ENCODE peak calls at places on chromosomes 1 and 21, in four cellular contexts. One of them, this sample, is unnamed.

GRCh38 chr1:85465099-85465790 is at the start of gene DDAH1:
- DNase-seq in GM12878: no peak
- DNase-seq in HCT116: peak; percentile 23
- DNase-seq in K562: no peak
- DNase-seq in this sample: peak; percentile 29

GRCh38 chr1:169468982-169469381 is 16.8 kb downstream of the SLC19A2 start:
- DNase-seq in GM12878: no peak
- DNase-seq in HCT116: no peak
- DNase-seq in K562: no peak
- DNase-seq in this sample: no peak

GRCh38 chr21:41678944-41679343 is 87.9 kb downstream of the RIPK4 start:
- DNase-seq in GM12878: no peak
- DNase-seq in HCT116: peak; percentile 96
- DNase-seq in K562: peak; percentile 95
- DNase-seq in this sample: peak; percentile 98

GRCh38 chr1:175591083-175591743 is 152.2 kb downstream of the TNR start:
- DNase-seq in GM12878: no peak
- DNase-seq in HCT116: no peak
- DNase-seq in K562: no peak
- DNase-seq in this sample: no peak

GRCh38 chr1:50983403-50983802 is 13.4 kb downstream of the CDKN2C start:
- DNase-seq in GM12878: no peak
- DNase-seq in HCT116: no peak
- DNase-seq in K562: no peak
- DNase-seq in this sample: no peak

GRCh38 chr1:247331172-247331525 is 518 bp downstream of the ZNF496 start:
- DNase-seq in GM12878: no peak
- DNase-seq in HCT116: peak; percentile 34
- DNase-seq in K562: peak; percentile 92
- DNase-seq in this sample: peak; percentile 48

GRCh38 chr1:207389728-207390464 is 64.2 kb upstream of the CR2 start:
- DNase-seq in GM12878: no peak
- DNase-seq in HCT116: peak; percentile 75
- DNase-seq in K562: no peak
- DNase-seq in this sample: no peak

GRCh38 chr1:160221089-160221488 is 15.9 kb downstream of the PEA15 start:
- DNase-seq in GM12878: no peak
- DNase-seq in HCT116: no peak
- DNase-seq in K562: no peak
- DNase-seq in this sample: no peak

GRCh38 chr1:1331068-1331965 is at the start of gene TAS1R3:
- DNase-seq in GM12878: no peak
- DNase-seq in HCT116: no peak
- DNase-seq in K562: no peak
- DNase-seq in this sample: no peak

GRCh38 chr1:157189096-157189495 is 50.9 kb upstream of the ETV3 start:
- DNase-seq in GM12878: no peak
- DNase-seq in HCT116: no peak
- DNase-seq in K562: no peak
- DNase-seq in this sample: no peak

GRCh38 chr1:150410582-150411101 is 46.7 kb downstream of the RPRD2 start:
- DNase-seq in GM12878: no peak
- DNase-seq in HCT116: no peak
- DNase-seq in K562: no peak
- DNase-seq in this sample: peak; percentile 99

GRCh38 chr1:12383786-12384185 is 154.0 kb downstream of the VPS13D start:
- DNase-seq in GM12878: no peak
- DNase-seq in HCT116: no peak
- DNase-seq in K562: no peak
- DNase-seq in this sample: no peak

GRCh38 chr1:109341944-109342925 is 35.4 kb upstream of the MYBPHL start:
- DNase-seq in GM12878: no peak
- DNase-seq in HCT116: no peak
- DNase-seq in K562: no peak
- DNase-seq in this sample: no peak

GRCh38 chr1:235910357-235911299 is 43.9 kb upstream of the LYST start:
- DNase-seq in GM12878: no peak
- DNase-seq in HCT116: peak; percentile 93
- DNase-seq in K562: no peak
- DNase-seq in this sample: peak; percentile 28

GRCh38 chr1:99672022-99672421 is 26.1 kb downstream of the PALMD start:
- DNase-seq in GM12878: no peak
- DNase-seq in HCT116: no peak
- DNase-seq in K562: no peak
- DNase-seq in this sample: no peak

GRCh38 chr21:35051287-35051818 is 2.3 kb upstream of the RUNX1 start:
- DNase-seq in GM12878: no peak
- DNase-seq in HCT116: peak; percentile 80
- DNase-seq in K562: peak; percentile 82
- DNase-seq in this sample: peak; percentile 82

GRCh38 chr1:179707406-179707805 is 35.7 kb upstream of the FAM163A start:
- DNase-seq in GM12878: no peak
- DNase-seq in HCT116: no peak
- DNase-seq in K562: no peak
- DNase-seq in this sample: no peak

GRCh38 chr1:20476260-20477038 is 9.6 kb downstream of the CAMK2N1 start:
- DNase-seq in GM12878: no peak
- DNase-seq in HCT116: no peak
- DNase-seq in K562: peak; percentile 69
- DNase-seq in this sample: peak; percentile 93

GRCh38 chr1:78292361-78292760 is 198.4 kb upstream of the PTGFR start:
- DNase-seq in GM12878: no peak
- DNase-seq in HCT116: no peak
- DNase-seq in K562: no peak
- DNase-seq in this sample: no peak

GRCh38 chr1:3461934-3462275 is 7.4 kb downstream of the ARHGEF16 start:
- DNase-seq in GM12878: no peak
- DNase-seq in HCT116: no peak
- DNase-seq in K562: no peak
- DNase-seq in this sample: no peak

GRCh38 chr1:37047487-37047886 is 13.2 kb upstream of the GRIK3 start:
- DNase-seq in GM12878: no peak
- DNase-seq in HCT116: no peak
- DNase-seq in K562: no peak
- DNase-seq in this sample: no peak

GRCh38 chr1:201072922-201073321 is 39.3 kb downstream of the CACNA1S start:
- DNase-seq in GM12878: no peak
- DNase-seq in HCT116: no peak
- DNase-seq in K562: no peak
- DNase-seq in this sample: no peak

GRCh38 chr1:24933468-24933867 is 3.4 kb upstream of the RUNX3 start:
- DNase-seq in GM12878: no peak
- DNase-seq in HCT116: no peak
- DNase-seq in K562: no peak
- DNase-seq in this sample: no peak

GRCh38 chr1:240136402-240136801 is 44.7 kb downstream of the FMN2 start:
- DNase-seq in GM12878: no peak
- DNase-seq in HCT116: no peak
- DNase-seq in K562: no peak
- DNase-seq in this sample: no peak

GRCh38 chr1:2561898-2562895 is 6.0 kb downstream of the TNFRSF14 start:
- DNase-seq in GM12878: no peak
- DNase-seq in HCT116: no peak
- DNase-seq in K562: peak; percentile 65
- DNase-seq in this sample: no peak

GRCh38 chr1:24384251-24385090 is 29.1 kb downstream of the STPG1 start:
- DNase-seq in GM12878: no peak
- DNase-seq in HCT116: no peak
- DNase-seq in K562: no peak
- DNase-seq in this sample: no peak

GRCh38 chr1:73593379-73593778 is 604.6 kb downstream of the LRRIQ3 start:
- DNase-seq in GM12878: no peak
- DNase-seq in HCT116: no peak
- DNase-seq in K562: no peak
- DNase-seq in this sample: no peak

GRCh38 chr1:31786366-31787060 is 22.4 kb upstream of the ADGRB2 start:
- DNase-seq in GM12878: no peak
- DNase-seq in HCT116: no peak
- DNase-seq in K562: no peak
- DNase-seq in this sample: no peak

GRCh38 chr1:114181356-114181755 is 27.7 kb upstream of the SYT6 start:
- DNase-seq in GM12878: no peak
- DNase-seq in HCT116: no peak
- DNase-seq in K562: no peak
- DNase-seq in this sample: no peak

GRCh38 chr1:117527566-117528102 is 78.2 kb upstream of the TENT5C start:
- DNase-seq in GM12878: no peak
- DNase-seq in HCT116: no peak
- DNase-seq in K562: no peak
- DNase-seq in this sample: no peak

GRCh38 chr1:213796525-213796924 is 191.2 kb upstream of the PROX1 start:
- DNase-seq in GM12878: no peak
- DNase-seq in HCT116: no peak
- DNase-seq in K562: no peak
- DNase-seq in this sample: no peak

GRCh38 chr1:36351222-36351977 is 28.0 kb upstream of the EVA1B start:
- DNase-seq in GM12878: no peak
- DNase-seq in HCT116: peak; percentile 32
- DNase-seq in K562: no peak
- DNase-seq in this sample: no peak

GRCh38 chr1:173669491-173669941 is at the start of gene ANKRD45:
- DNase-seq in GM12878: no peak
- DNase-seq in HCT116: no peak
- DNase-seq in K562: no peak
- DNase-seq in this sample: no peak

GRCh38 chr1:8276173-8276914 is 41.6 kb upstream of the SLC45A1 start:
- DNase-seq in GM12878: no peak
- DNase-seq in HCT116: no peak
- DNase-seq in K562: no peak
- DNase-seq in this sample: no peak

GRCh38 chr1:81717230-81717629 is 83.5 kb upstream of the ADGRL2 start:
- DNase-seq in GM12878: no peak
- DNase-seq in HCT116: no peak
- DNase-seq in K562: no peak
- DNase-seq in this sample: no peak
- TF ChIP-seq SP1 in GM12878: no peak
- TF ChIP-seq SP1 in HCT116: no peak
- TF ChIP-seq SP1 in K562: no peak
- TF ChIP-seq SP1 in this sample: no peak

GRCh38 chr1:234553241-234554156 is 56.5 kb downstream of the IRF2BP2 start:
- DNase-seq in GM12878: no peak
- DNase-seq in HCT116: no peak
- DNase-seq in K562: no peak
- DNase-seq in this sample: no peak
- TF ChIP-seq ZBTB33 in GM12878: no peak
- TF ChIP-seq ZBTB33 in HCT116: no peak
- TF ChIP-seq ZBTB33 in K562: no peak
- TF ChIP-seq ZBTB33 in this sample: no peak

DNA sequence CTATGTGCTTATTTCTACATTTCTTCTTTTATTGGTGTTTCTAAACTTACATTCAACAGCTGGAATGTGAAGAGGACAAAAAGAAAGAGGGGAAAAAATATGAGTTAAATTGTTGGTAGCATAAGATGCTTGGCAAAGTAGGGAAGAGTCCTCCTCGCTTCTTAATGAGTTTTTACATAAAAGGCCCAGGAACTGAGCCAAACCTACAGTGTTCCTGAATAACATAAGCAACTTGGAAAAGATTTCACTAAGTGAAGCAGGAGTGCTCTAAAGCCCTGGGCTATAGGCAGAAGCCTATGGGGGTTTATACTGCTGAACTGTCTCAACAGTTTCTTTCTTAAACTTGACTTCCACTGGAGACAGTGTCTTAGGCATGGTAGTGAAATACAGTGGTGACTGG is 115.0 kb upstream of the USP25 start:
- DNase-seq in GM12878: no peak
- DNase-seq in HCT116: no peak
- DNase-seq in K562: no peak
- DNase-seq in this sample: no peak
- TF ChIP-seq SP1 in GM12878: no peak
- TF ChIP-seq SP1 in HCT116: no peak
- TF ChIP-seq SP1 in K562: no peak
- TF ChIP-seq SP1 in this sample: no peak

DNA sequence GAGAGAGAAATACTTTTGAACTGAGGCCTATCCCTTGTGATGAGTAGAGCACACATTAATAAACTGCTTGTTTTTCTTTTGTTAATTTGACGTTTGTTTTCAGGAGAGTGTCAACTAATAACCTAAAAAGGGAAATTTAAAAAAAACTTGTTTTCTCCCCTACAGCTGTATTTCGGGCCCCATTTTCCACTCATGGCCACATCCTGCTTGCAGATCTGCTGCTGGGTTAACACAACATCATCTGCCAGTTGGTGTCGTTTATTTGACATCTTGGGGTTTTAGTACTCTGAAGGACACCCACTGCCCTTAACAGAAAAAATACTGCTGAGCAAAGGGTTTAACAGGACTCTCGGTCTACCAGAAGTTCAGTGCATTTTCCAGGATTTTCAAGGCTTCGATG is 848 bp upstream of the PYHIN1 start:
- DNase-seq in GM12878: no peak
- DNase-seq in HCT116: no peak
- DNase-seq in K562: no peak
- DNase-seq in this sample: no peak
- TF ChIP-seq ZBTB33 in GM12878: no peak
- TF ChIP-seq ZBTB33 in HCT116: no peak
- TF ChIP-seq ZBTB33 in K562: no peak
- TF ChIP-seq ZBTB33 in this sample: no peak

DNA sequence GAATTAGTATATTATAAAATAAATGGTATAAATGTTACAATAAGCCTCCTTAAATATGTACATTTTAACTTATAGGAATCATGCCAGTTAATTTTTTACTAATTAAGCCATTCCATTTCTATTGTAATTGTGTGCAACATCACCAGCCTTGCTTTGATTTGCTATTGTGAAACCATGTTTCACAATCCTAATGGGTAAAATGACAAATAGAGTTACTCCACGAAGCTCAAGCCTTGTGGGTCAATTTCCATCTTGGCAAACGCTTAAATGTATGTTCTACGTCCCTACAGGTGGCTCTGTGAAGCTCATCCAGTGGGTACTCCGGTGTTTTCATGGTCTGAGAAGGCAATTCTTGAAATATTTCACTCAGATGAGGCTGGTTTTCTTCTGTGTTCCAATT is 469.4 kb downstream of the DPYD start:
- DNase-seq in GM12878: no peak
- DNase-seq in HCT116: no peak
- DNase-seq in K562: no peak
- DNase-seq in this sample: no peak
- TF ChIP-seq SP1 in GM12878: no peak
- TF ChIP-seq SP1 in HCT116: no peak
- TF ChIP-seq SP1 in K562: no peak
- TF ChIP-seq SP1 in this sample: no peak